ENCODE peak calls at places on chromosomes 6 and 20, in seven cellular contexts. One of them, this sample, is unnamed.

GRCh38 chr20:11261533-11262000 is 587.8 kb upstream of the JAG1 start:
- DNase-seq in HCT116: no peak
- DNase-seq in SK-N-SH: no peak
- DNase-seq in GM12878: peak
- DNase-seq in K562: no peak
- DNase-seq in H1: no peak
- DNase-seq in HepG2: no peak
- DNase-seq in this sample: no peak

GRCh38 chr6:169766921-169767736 is 15.7 kb downstream of the ERMARD start:
- DNase-seq in HepG2: peak
- DNase-seq in GM12878: no peak
- DNase-seq in HCT116: no peak
- DNase-seq in K562: no peak
- DNase-seq in SK-N-SH: no peak
- DNase-seq in H1: no peak
- DNase-seq in this sample: no peak

GRCh38 chr20:62362991-62363919 is 3.9 kb downstream of the LAMA5 start:
- DNase-seq in K562: no peak
- DNase-seq in SK-N-SH: peak
- DNase-seq in H1: no peak
- DNase-seq in GM12878: no peak
- DNase-seq in HCT116: no peak
- DNase-seq in HepG2: no peak
- DNase-seq in this sample: peak

GRCh38 chr20:21229163-21229562 is 74.0 kb upstream of the XRN2 start:
- DNase-seq in HepG2: no peak
- DNase-seq in K562: no peak
- DNase-seq in SK-N-SH: no peak
- DNase-seq in GM12878: no peak
- DNase-seq in HCT116: peak
- DNase-seq in H1: no peak
- DNase-seq in this sample: no peak

GRCh38 chr20:11050350-11050749 is 376.6 kb upstream of the JAG1 start:
- DNase-seq in HepG2: no peak
- DNase-seq in H1: no peak
- DNase-seq in SK-N-SH: no peak
- DNase-seq in GM12878: no peak
- DNase-seq in K562: no peak
- DNase-seq in HCT116: no peak
- DNase-seq in this sample: no peak

GRCh38 chr6:9248125-9248524 is 812.8 kb upstream of the SLC35B3 start:
- DNase-seq in H1: no peak
- DNase-seq in HCT116: no peak
- DNase-seq in SK-N-SH: no peak
- DNase-seq in HepG2: no peak
- DNase-seq in GM12878: no peak
- DNase-seq in K562: no peak
- DNase-seq in this sample: peak

GRCh38 chr20:46031701-46032254 is 2.8 kb downstream of the SLC12A5 start:
- DNase-seq in GM12878: no peak
- DNase-seq in HCT116: no peak
- DNase-seq in H1: no peak
- DNase-seq in SK-N-SH: peak
- DNase-seq in K562: no peak
- DNase-seq in HepG2: no peak
- DNase-seq in this sample: no peak

GRCh38 chr6:153167026-153167891 is 36.2 kb upstream of the RGS17 start:
- DNase-seq in K562: no peak
- DNase-seq in GM12878: no peak
- DNase-seq in HCT116: peak
- DNase-seq in H1: no peak
- DNase-seq in HepG2: peak
- DNase-seq in SK-N-SH: no peak
- DNase-seq in this sample: no peak

GRCh38 chr20:19223640-19224039 is 11.2 kb downstream of the SLC24A3 start:
- DNase-seq in GM12878: no peak
- DNase-seq in HepG2: no peak
- DNase-seq in SK-N-SH: no peak
- DNase-seq in K562: no peak
- DNase-seq in H1: no peak
- DNase-seq in HCT116: no peak
- DNase-seq in this sample: no peak

GRCh38 chr20:63509088-63509564 is 10.2 kb upstream of the EEF1A2 start:
- DNase-seq in K562: no peak
- DNase-seq in GM12878: no peak
- DNase-seq in HepG2: no peak
- DNase-seq in H1: no peak
- DNase-seq in SK-N-SH: no peak
- DNase-seq in HCT116: no peak
- DNase-seq in this sample: no peak

GRCh38 chr6:5119090-5119951 is 34.2 kb downstream of the PPP1R3G start:
- DNase-seq in HepG2: peak
- DNase-seq in SK-N-SH: no peak
- DNase-seq in HCT116: no peak
- DNase-seq in GM12878: no peak
- DNase-seq in H1: no peak
- DNase-seq in K562: no peak
- DNase-seq in this sample: no peak

GRCh38 chr20:10309326-10309725 is 90.7 kb downstream of the SNAP25 start:
- DNase-seq in HCT116: no peak
- DNase-seq in K562: no peak
- DNase-seq in SK-N-SH: peak
- DNase-seq in GM12878: no peak
- DNase-seq in HepG2: no peak
- DNase-seq in H1: no peak
- DNase-seq in this sample: no peak

GRCh38 chr6:78533426-78533825 is 333.9 kb upstream of the IRAK1BP1 start:
- DNase-seq in SK-N-SH: no peak
- DNase-seq in H1: no peak
- DNase-seq in HepG2: no peak
- DNase-seq in HCT116: no peak
- DNase-seq in K562: no peak
- DNase-seq in GM12878: no peak
- DNase-seq in this sample: no peak

GRCh38 chr6:113220832-113221231 is 636.3 kb upstream of the MARCKS start:
- DNase-seq in HCT116: no peak
- DNase-seq in H1: no peak
- DNase-seq in K562: no peak
- DNase-seq in GM12878: no peak
- DNase-seq in HepG2: no peak
- DNase-seq in SK-N-SH: no peak
- DNase-seq in this sample: no peak

GRCh38 chr20:63191400-63191799 is 24.5 kb downstream of the YTHDF1 start:
- DNase-seq in K562: no peak
- DNase-seq in HCT116: peak
- DNase-seq in H1: no peak
- DNase-seq in GM12878: no peak
- DNase-seq in SK-N-SH: no peak
- DNase-seq in HepG2: no peak
- DNase-seq in this sample: no peak

GRCh38 chr6:26249959-26250805 is 114.8 kb upstream of the BTN3A2 start:
- DNase-seq in HCT116: no peak
- DNase-seq in GM12878: peak
- DNase-seq in K562: peak
- DNase-seq in H1: no peak
- DNase-seq in SK-N-SH: peak
- DNase-seq in HepG2: peak
- DNase-seq in this sample: no peak

GRCh38 chr6:113854531-113855499 is 2.3 kb upstream of the MARCKS start:
- DNase-seq in HepG2: peak
- DNase-seq in GM12878: no peak
- DNase-seq in H1: no peak
- DNase-seq in SK-N-SH: peak
- DNase-seq in K562: peak
- DNase-seq in HCT116: no peak
- DNase-seq in this sample: no peak

GRCh38 chr20:1415667-1416468 is 23.0 kb upstream of the FKBP1A start:
- DNase-seq in SK-N-SH: no peak
- DNase-seq in HCT116: peak
- DNase-seq in GM12878: no peak
- DNase-seq in HepG2: peak
- DNase-seq in H1: no peak
- DNase-seq in K562: peak
- DNase-seq in this sample: no peak

GRCh38 chr20:62902926-62903615 is 23.2 kb downstream of the DIDO1 start:
- DNase-seq in GM12878: no peak
- DNase-seq in HCT116: no peak
- DNase-seq in H1: no peak
- DNase-seq in K562: no peak
- DNase-seq in HepG2: no peak
- DNase-seq in SK-N-SH: no peak
- DNase-seq in this sample: no peak

GRCh38 chr6:20744911-20745557 is 210.8 kb downstream of the CDKAL1 start:
- DNase-seq in H1: no peak
- DNase-seq in K562: no peak
- DNase-seq in GM12878: no peak
- DNase-seq in HepG2: no peak
- DNase-seq in HCT116: no peak
- DNase-seq in SK-N-SH: no peak
- DNase-seq in this sample: no peak

GRCh38 chr6:33392168-33392947 is 735 bp downstream of the KIFC1 start:
- DNase-seq in HepG2: no peak
- DNase-seq in SK-N-SH: no peak
- DNase-seq in H1: no peak
- DNase-seq in K562: peak
- DNase-seq in HCT116: no peak
- DNase-seq in GM12878: no peak
- DNase-seq in this sample: no peak

GRCh38 chr20:38755324-38755910 is 7.2 kb downstream of the ACTR5 start:
- DNase-seq in GM12878: no peak
- DNase-seq in HepG2: no peak
- DNase-seq in H1: no peak
- DNase-seq in HCT116: no peak
- DNase-seq in SK-N-SH: no peak
- DNase-seq in K562: no peak
- DNase-seq in this sample: no peak

GRCh38 chr6:125815050-125815910 is 24.5 kb downstream of the NCOA7 start:
- DNase-seq in GM12878: no peak
- DNase-seq in HepG2: no peak
- DNase-seq in K562: no peak
- DNase-seq in SK-N-SH: no peak
- DNase-seq in H1: no peak
- DNase-seq in HCT116: no peak
- DNase-seq in this sample: no peak

DNA sequence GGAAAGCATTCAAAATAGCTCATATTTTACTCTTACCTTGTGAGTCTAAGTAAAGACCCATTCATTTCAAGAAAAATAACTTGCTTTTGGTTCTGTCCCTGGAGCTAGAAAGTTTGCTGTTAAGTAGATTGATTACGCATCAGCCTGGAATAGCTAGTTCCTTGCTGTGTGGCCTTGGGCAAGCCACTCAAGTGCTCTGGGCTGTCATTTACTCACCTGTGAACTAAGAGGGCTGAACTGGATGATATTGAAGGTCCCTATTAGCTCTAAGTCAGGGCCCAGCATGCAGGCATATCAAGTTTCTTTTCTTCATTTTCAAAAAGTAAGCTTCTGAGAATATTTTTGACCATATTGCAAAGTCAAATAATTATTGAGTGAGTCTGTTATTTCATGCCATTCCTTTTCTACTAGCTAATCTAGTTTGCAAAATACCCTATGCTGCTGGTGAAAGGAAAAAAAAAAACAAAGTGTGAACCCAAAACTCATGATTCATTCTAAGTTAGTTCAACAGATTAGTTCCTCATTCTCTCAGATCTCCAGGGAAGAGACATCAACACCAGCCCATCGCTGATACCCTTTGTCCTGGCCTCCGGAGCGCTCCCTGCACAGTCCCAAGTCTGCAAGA is 106.5 kb upstream of the GMDS start:
- DNase-seq in H1: no peak
- DNase-seq in GM12878: no peak
- DNase-seq in HepG2: no peak
- DNase-seq in K562: no peak
- DNase-seq in SK-N-SH: no peak
- DNase-seq in HCT116: no peak
- DNase-seq in this sample: no peak
- TF ChIP-seq JUND in H1: no peak
- TF ChIP-seq JUND in GM12878: no peak
- TF ChIP-seq JUND in HepG2: no peak
- TF ChIP-seq JUND in K562: no peak
- TF ChIP-seq JUND in SK-N-SH: no peak
- TF ChIP-seq JUND in HCT116: no peak
- TF ChIP-seq JUND in this sample: no peak

GRCh38 chr6:49326337-49326736 is 136.7 kb downstream of the MMUT start:
- DNase-seq in HepG2: no peak
- DNase-seq in HCT116: no peak
- DNase-seq in H1: no peak
- DNase-seq in K562: no peak
- DNase-seq in SK-N-SH: no peak
- DNase-seq in GM12878: no peak
- DNase-seq in this sample: no peak
- TF ChIP-seq JUND in HepG2: no peak
- TF ChIP-seq JUND in HCT116: peak
- TF ChIP-seq JUND in H1: no peak
- TF ChIP-seq JUND in K562: no peak
- TF ChIP-seq JUND in SK-N-SH: peak
- TF ChIP-seq JUND in GM12878: no peak
- TF ChIP-seq JUND in this sample: no peak

GRCh38 chr20:53723045-53723444 is 129.4 kb upstream of the ZNF217 start:
- DNase-seq in HepG2: no peak
- DNase-seq in HCT116: no peak
- DNase-seq in SK-N-SH: no peak
- DNase-seq in H1: no peak
- DNase-seq in GM12878: no peak
- DNase-seq in K562: no peak
- DNase-seq in this sample: no peak
- TF ChIP-seq JUND in HepG2: no peak
- TF ChIP-seq JUND in HCT116: no peak
- TF ChIP-seq JUND in SK-N-SH: no peak
- TF ChIP-seq JUND in H1: no peak
- TF ChIP-seq JUND in GM12878: no peak
- TF ChIP-seq JUND in K562: no peak
- TF ChIP-seq JUND in this sample: no peak

DNA sequence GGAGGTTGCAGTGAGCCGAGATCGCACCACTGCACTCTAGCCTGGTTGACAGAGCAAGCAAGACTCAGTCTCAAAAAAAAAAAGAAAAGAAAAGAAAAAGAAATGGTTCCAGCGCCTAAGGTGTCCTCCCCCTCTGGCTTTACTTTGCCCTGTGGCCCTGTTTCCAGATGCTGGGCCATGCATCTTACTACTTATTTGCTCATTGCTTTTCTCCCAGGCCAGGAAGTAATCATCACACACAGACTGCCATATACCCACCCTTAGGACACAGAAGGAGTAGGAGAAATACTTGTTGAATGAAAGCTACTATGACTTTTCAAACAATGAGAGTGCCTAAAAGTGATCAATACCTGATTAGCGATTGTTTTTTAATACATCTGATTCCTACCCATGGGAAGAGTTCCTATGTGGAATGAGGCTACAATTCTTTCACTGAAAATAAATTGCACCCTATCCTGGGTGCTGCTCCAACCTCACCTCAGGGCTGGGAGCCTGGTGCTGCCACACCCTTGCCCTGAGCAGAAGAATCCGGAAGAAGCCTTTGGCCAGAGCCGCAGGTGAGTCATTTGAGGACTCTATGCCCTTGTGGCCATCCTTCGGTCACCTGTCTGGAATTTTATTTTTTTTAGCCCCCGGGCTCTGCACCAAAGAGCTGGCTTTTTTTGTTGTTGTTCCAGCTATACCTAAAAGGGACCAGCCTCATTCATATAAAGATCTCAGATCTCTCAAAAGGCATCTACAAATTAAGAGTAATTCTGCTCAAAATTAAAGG is 22.7 kb upstream of the TFAP2C start:
- DNase-seq in K562: no peak
- DNase-seq in SK-N-SH: no peak
- DNase-seq in GM12878: no peak
- DNase-seq in HCT116: peak
- DNase-seq in H1: no peak
- DNase-seq in HepG2: no peak
- DNase-seq in this sample: peak
- TF ChIP-seq JUND in K562: no peak
- TF ChIP-seq JUND in SK-N-SH: no peak
- TF ChIP-seq JUND in GM12878: no peak
- TF ChIP-seq JUND in HCT116: peak
- TF ChIP-seq JUND in H1: no peak
- TF ChIP-seq JUND in HepG2: no peak
- TF ChIP-seq JUND in this sample: peak